ENCODE peak calls at places on chromosomes 2 and 18, in six cellular contexts. Y is GM12878, H is A549, G is K562, J is HepG2, R is upper lobe of left lung. A is an unnamed sample.

GRCh38 chr2:158760887-158761286 is 34.2 kb upstream of the DAPL1 start:
- ATAC-seq in G (no peak), H (no peak), R (no peak), Y (no peak), J (no peak), A (no peak)

GRCh38 chr2:152390837-152391236 is 55.9 kb downstream of the FMNL2 start:
- ATAC-seq in G (no peak), R (no peak), Y (no peak), J (no peak), H (no peak), A (no peak)

GRCh38 chr2:74779587-74780135 is 54.3 kb upstream of the HK2 start:
- ATAC-seq in Y (no peak), R (no peak), G (no peak), J (no peak), H (no peak), A (no peak)

GRCh38 chr2:181626671-181627070 is 30.2 kb downstream of the CERKL start:
- ATAC-seq in J (no peak), H (no peak), R (no peak), Y (no peak), G (no peak), A (no peak)

GRCh38 chr18:46646468-46646867 is 10.6 kb downstream of the LOXHD1 start:
- ATAC-seq in G (no peak), H (no peak), J (no peak), Y (no peak), R (no peak), A (no peak)

GRCh38 chr2:69369802-69370201 is 17.2 kb downstream of the GFPT1 start:
- ATAC-seq in H (no peak), Y (no peak), G (no peak), J (no peak), R (no peak), A (no peak)

GRCh38 chr2:26561918-26562810 is 79.0 kb downstream of the CIB4 start:
- ATAC-seq in H (peak), G (peak), J (peak), R (peak), Y (peak), A (peak)

GRCh38 chr2:120905824-120906571 is 170.3 kb downstream of the GLI2 start:
- ATAC-seq in G (no peak), Y (no peak), R (no peak), H (no peak), J (no peak), A (no peak)

GRCh38 chr2:59458862-59459261 is 1094.6 kb downstream of the BCL11A start:
- ATAC-seq in Y (no peak), H (no peak), J (no peak), G (no peak), R (no peak), A (no peak)

DNA sequence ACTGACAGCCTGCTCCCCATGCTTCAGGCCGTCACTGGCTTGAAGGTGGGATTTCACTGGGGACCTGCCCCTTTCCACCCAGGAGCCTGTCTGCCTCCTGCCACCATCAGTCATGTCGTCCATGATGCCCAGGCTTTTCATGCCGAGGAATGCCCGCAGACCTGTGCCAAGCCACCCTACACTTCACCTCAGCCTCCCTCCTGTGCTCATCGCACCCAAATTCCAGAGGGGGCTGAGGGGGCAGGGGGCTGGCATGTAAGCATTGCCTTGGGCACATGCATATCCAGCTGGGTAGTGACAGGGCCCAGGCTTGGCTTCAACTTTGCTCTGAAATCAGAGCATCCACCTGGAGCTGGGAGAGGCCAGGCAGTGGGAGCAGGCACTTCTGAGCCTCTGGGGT is 20.9 kb upstream of the RPRM start:
- ATAC-seq in Y (no peak), H (no peak), G (no peak), J (no peak), R (no peak), A (no peak)
- TF ChIP-seq EP300 in Y (no peak), H (no peak), G (no peak), J (no peak), R (no peak), A (no peak)

GRCh38 chr2:128796321-128796720 is 477.7 kb upstream of the HS6ST1 start:
- ATAC-seq in H (no peak), J (no peak), G (no peak), R (no peak), Y (no peak), A (no peak)

GRCh38 chr2:128797533-128797932 is 478.9 kb upstream of the HS6ST1 start:
- ATAC-seq in G (no peak), J (no peak), H (no peak), R (no peak), Y (peak), A (no peak)

GRCh38 chr2:128797937-128798336 is 479.3 kb upstream of the HS6ST1 start:
- ATAC-seq in Y (peak), H (no peak), R (no peak), G (no peak), J (no peak), A (no peak)

GRCh38 chr2:128798502-128799283 is 480.0 kb upstream of the HS6ST1 start:
- ATAC-seq in G (no peak), H (no peak), R (no peak), J (no peak), Y (peak), A (no peak)

DNA sequence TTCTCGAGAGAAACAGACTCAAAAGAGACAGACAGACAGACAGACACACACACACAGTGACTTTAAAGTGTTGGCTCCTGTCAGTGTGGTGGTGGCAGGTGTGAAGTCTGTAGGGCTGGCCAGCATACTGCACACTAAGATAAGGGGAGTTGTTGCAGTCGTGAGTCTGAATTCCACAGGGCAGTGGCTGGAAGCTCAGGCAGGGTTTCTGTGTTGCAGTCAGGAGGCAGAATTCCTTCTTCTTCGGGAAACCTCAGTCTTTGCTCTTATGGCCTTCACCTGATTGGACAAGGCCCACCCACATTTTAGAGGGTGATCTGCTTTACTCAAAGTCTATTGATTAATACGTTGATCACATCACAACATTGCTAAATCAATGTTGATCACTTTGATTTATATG is 478.4 kb upstream of the HS6ST1 start:
- ATAC-seq in R (no peak), H (no peak), J (no peak), G (no peak), Y (no peak), A (no peak)
- TF ChIP-seq EP300 in R (no peak), H (no peak), J (no peak), G (no peak), Y (no peak), A (no peak)

GRCh38 chr2:104432401-104432800 is 421.5 kb upstream of the POU3F3 start:
- ATAC-seq in H (no peak), G (no peak), Y (no peak), R (no peak), J (no peak), A (no peak)

GRCh38 chr2:104432972-104433371 is 420.9 kb upstream of the POU3F3 start:
- ATAC-seq in Y (no peak), J (no peak), R (no peak), H (no peak), G (no peak), A (no peak)

GRCh38 chr2:104431701-104432121 is 422.2 kb upstream of the POU3F3 start:
- ATAC-seq in Y (no peak), G (no peak), R (no peak), H (no peak), J (no peak), A (no peak)

GRCh38 chr2:104430892-104431291 is 423.0 kb upstream of the POU3F3 start:
- ATAC-seq in Y (no peak), G (no peak), H (no peak), R (no peak), J (no peak), A (no peak)

DNA sequence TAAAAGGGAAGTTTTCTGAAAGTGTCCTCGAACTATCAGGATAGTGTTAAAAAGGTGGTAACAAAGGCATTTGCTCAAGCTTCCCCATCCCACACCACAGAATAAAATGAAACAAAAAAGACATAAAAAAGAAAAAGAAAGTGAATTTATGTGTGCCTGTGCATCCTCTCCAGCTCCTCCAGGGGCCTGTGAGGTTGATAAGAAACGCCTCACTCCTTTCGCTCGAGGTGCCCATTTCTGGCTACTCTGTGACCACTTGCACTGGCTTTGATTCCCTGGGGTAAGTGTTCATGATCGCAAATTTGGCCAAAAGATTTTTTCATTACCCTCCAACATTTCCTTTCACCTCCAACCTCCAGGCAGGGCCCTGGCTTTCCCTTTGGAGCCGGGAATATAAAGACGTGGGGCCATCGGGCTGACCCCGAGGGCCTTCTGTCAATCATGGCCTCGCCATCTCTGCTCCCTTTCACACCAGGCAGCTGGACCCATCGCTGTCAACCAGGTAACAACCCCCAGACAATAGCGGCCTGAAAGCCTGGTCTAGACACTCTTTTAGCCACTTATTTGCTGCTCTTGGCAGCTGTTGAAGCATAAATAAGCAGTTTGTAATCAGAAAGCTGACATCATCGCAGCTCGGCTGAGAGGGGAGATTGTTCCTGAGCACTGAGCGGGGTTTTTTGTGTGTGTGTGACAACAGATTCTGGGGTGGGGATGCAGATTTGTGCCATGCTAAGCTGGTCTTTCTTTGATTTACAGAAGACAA is 423.8 kb upstream of the POU3F3 start:
- ATAC-seq in R (no peak), G (no peak), J (no peak), Y (no peak), H (no peak), A (no peak)
- TF ChIP-seq EP300 in R (no peak), G (no peak), J (no peak), Y (no peak), H (no peak), A (no peak)

DNA sequence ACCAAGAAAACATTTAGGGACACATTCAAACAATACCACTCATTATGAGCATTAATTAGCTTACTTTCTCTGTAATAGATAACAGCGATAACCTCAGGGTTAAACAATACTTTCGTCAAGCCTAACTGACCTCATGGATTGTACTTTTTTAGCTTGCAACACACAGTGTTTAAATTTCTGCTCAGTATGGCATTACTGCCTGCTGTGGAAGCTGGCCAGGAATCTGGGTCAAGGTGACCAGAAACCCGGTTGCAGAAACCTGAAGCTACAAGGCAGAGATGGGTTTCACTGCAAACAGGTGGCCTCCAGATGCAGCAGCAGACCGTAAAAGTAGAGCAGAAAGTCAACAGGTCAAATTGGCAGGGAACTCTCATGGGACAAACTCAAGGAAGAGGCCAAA is 123.8 kb upstream of the FHL2 start:
- ATAC-seq in R (no peak), Y (no peak), J (peak), G (no peak), H (no peak), A (no peak)
- TF ChIP-seq EP300 in R (no peak), Y (no peak), J (peak), G (no peak), H (no peak), A (no peak)

DNA sequence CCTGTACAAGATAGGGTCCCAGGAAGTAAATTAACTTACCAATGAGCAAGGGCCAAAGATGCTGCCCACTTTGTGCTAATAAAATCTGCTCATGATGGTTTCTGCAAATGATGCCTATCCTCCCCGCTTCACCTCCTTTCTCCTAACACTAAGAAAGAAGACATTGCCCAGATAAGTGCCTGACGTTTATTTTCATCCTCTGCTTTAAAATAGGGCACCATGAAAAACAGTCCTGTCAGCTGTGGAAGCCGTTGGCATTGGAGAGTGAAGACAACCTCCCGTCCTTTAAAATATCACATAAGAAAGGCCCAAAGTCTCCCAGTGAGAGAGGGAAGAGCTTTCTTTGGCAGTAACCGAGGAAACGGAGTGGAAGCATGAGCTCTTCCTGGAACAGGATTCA is 1.7 kb upstream of the TXNDC2 start:
- ATAC-seq in H (no peak), G (no peak), Y (no peak), J (no peak), R (no peak), A (no peak)
- TF ChIP-seq EP300 in H (no peak), G (no peak), Y (no peak), J (no peak), R (no peak), A (no peak)

DNA sequence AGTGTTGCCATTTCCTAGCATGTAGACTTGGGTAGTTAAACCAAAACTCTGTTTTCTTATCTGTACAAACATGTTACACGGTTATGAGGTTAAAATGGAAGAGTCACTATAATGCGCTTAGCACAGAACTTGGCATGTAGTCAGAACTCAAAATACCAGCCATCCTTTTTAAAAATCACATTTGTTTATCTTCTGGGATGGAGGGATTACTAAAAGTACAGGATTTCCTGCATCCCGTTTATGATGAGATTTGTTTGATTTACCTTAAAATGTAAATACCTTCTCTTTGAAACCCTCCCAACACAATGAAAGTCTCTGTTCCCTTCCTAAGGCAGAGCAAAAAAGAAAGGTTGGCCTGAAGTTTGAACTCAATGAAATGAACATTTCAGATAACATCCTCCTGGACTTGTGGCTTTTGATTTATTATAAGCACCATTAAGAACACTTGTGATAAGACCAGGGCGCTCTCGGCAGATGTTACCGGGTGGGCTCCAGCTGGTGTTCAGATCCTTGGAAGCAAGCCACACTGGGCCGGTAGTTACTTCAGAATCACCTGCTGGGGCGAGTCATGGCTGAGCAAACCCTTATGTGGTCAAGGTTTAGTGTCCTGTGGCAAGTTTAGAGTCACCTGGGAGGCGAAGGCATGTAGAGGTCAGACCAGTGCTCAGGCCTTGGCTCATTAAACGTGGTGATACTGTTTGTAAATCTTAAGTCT is 105.7 kb downstream of the MGAT5 start:
- ATAC-seq in Y (no peak), G (no peak), R (peak), J (peak), H (no peak), A (no peak)
- TF ChIP-seq EP300 in Y (no peak), G (no peak), R (no peak), J (peak), H (no peak), A (no peak)

GRCh38 chr2:1817256-1818127 is 73.2 kb upstream of the PXDN start:
- ATAC-seq in J (peak), Y (peak), G (peak), R (peak), H (peak), A (peak)
- TF ChIP-seq EP300 in J (no peak), Y (no peak), G (no peak), R (no peak), H (no peak), A (no peak)

GRCh38 chr2:195202163-195202845 is 454.7 kb upstream of the SLC39A10 start:
- ATAC-seq in J (no peak), Y (peak), R (no peak), H (no peak), G (no peak), A (no peak)

DNA sequence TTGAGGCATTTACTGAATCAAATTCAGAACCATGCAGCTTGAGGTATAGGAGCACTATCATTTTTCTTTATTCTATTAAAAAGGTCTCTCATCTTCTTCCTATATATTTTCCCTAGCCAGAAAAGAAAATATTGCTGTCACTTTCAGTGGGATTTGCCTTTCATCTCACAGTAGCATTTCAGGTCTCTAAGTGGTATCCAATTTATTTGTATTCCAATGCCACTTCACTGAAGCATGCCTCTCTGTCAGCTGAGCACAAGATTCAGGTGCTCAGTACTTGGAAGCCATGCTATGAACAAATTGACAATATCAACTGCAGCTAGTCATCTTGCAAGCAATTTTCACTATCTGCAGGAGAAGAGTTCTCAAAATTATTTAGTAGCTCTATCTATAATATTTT is 457.2 kb upstream of the SLC39A10 start:
- ATAC-seq in J (no peak), G (no peak), R (no peak), Y (no peak), H (no peak), A (no peak)
- TF ChIP-seq EP300 in J (no peak), G (no peak), R (no peak), Y (no peak), H (no peak), A (no peak)